ENCODE peak calls at places on chromosomes 6 and 20, in ten cellular contexts. I is endothelial cell; H is colonic mucosa; W is A172; L is naive thymus-derived CD4-positive, alpha-beta T cell; K is body of pancreas; Z is left cardiac atrium; Q is dorsolateral prefrontal cortex; A is AG04450; O is GM03348. N is an unnamed sample.

GRCh38 chr6:79868098-79868722 is 79.1 kb downstream of the ELOVL4 start:
- DNase-seq in I (peak), H (peak), W (peak), L (peak), K (peak), Z (no peak), Q (no peak), A (peak), O (peak), N (peak)

GRCh38 chr20:58040447-58041290 is 187.8 kb downstream of the ANKRD60 start:
- DNase-seq in I (no peak), H (no peak), W (no peak), L (no peak), K (no peak), Z (no peak), Q (no peak), A (no peak), O (no peak), N (no peak)

GRCh38 chr20:14334306-14334930 is 3.0 kb downstream of the FLRT3 start:
- DNase-seq in I (peak), H (no peak), W (peak), L (no peak), K (peak), Z (no peak), Q (peak), A (peak), O (peak), N (no peak)

GRCh38 chr6:128826606-128827005 is 56.3 kb upstream of the LAMA2 start:
- DNase-seq in I (no peak), H (no peak), W (no peak), L (no peak), K (no peak), Z (no peak), Q (no peak), A (no peak), O (no peak), N (no peak)

GRCh38 chr6:141103246-141103645 is 1029.5 kb upstream of the GJE1 start:
- DNase-seq in I (no peak), H (no peak), W (peak), L (no peak), K (no peak), Z (no peak), Q (no peak), A (no peak), O (peak), N (peak)

GRCh38 chr20:62004614-62005013 is 61.1 kb downstream of the TAF4 start:
- DNase-seq in I (no peak), H (no peak), W (no peak), L (no peak), K (no peak), Z (no peak), Q (no peak), A (no peak), O (no peak), N (no peak)

GRCh38 chr6:48200874-48201273 is 89.9 kb upstream of the PTCHD4 start:
- DNase-seq in I (no peak), H (no peak), W (no peak), L (no peak), K (no peak), Z (no peak), Q (no peak), A (no peak), O (no peak), N (no peak)

GRCh38 chr6:33297406-33297955 is 1.3 kb downstream of the RGL2 start:
- DNase-seq in I (peak), H (peak), W (no peak), L (no peak), K (peak), Z (peak), Q (no peak), A (no peak), O (no peak), N (no peak)

GRCh38 chr20:51712501-51713212 is 55.5 kb downstream of the ATP9A start:
- DNase-seq in I (peak), H (no peak), W (peak), L (no peak), K (peak), Z (no peak), Q (no peak), A (no peak), O (peak), N (no peak)

GRCh38 chr20:63434599-63435378 is 37.7 kb downstream of the KCNQ2 start:
- DNase-seq in I (peak), H (peak), W (peak), L (peak), K (peak), Z (peak), Q (peak), A (no peak), O (peak), N (no peak)

GRCh38 chr20:43442310-43442880 is 15.3 kb upstream of the SRSF6 start:
- DNase-seq in I (no peak), H (no peak), W (peak), L (no peak), K (no peak), Z (no peak), Q (no peak), A (no peak), O (peak), N (no peak)

GRCh38 chr6:104940881-104941693 is 15.8 kb upstream of the LIN28B start:
- DNase-seq in I (peak), H (peak), W (no peak), L (peak), K (no peak), Z (no peak), Q (no peak), A (no peak), O (peak), N (no peak)

GRCh38 chr6:138787138-138787537 is 8.7 kb upstream of the ECT2L start:
- DNase-seq in I (no peak), H (no peak), W (no peak), L (no peak), K (no peak), Z (no peak), Q (no peak), A (no peak), O (no peak), N (no peak)

GRCh38 chr6:79250107-79250514 is 15.6 kb upstream of the HMGN3 start:
- DNase-seq in I (no peak), H (no peak), W (peak), L (no peak), K (peak), Z (no peak), Q (no peak), A (no peak), O (no peak), N (no peak)

GRCh38 chr6:107845777-107846176 is 21.7 kb upstream of the SCML4 start:
- DNase-seq in I (no peak), H (no peak), W (no peak), L (no peak), K (no peak), Z (no peak), Q (no peak), A (no peak), O (no peak), N (no peak)